ENCODE peak calls at places on chromosomes 13 and 19, in nine cellular contexts. T is breast epithelium, B is GM23338, N is epithelial cell of esophagus, R is psoas muscle, O is HFFc6, I is MM.1S, U is transverse colon, K is MCF 10A. L is an unnamed sample.

GRCh38 chr13:79282976-79283375 is 123.1 kb downstream of the RBM26 start:
- DNase-seq in B (no peak), N (peak), I (no peak), R (no peak), O (no peak), K (peak), T (no peak), U (no peak), L (no peak)

GRCh38 chr19:52231154-52231565 is 38.2 kb upstream of the ZNF766 start:
- DNase-seq in T (no peak), U (no peak), B (no peak), R (no peak), K (no peak), O (peak), I (no peak), N (peak), L (no peak)

GRCh38 chr13:40146586-40147240 is 491.3 kb downstream of the COG6 start:
- DNase-seq in B (no peak), T (no peak), N (peak), U (no peak), R (no peak), O (no peak), K (no peak), I (no peak), L (no peak)

GRCh38 chr13:81326913-81327312 is 986.0 kb upstream of the SPRY2 start:
- DNase-seq in U (no peak), T (no peak), I (no peak), R (no peak), B (no peak), K (no peak), O (no peak), N (peak), L (no peak)

GRCh38 chr19:4301590-4302237 is 475 bp downstream of the TMIGD2 start:
- DNase-seq in B (no peak), U (no peak), R (no peak), O (no peak), K (no peak), N (no peak), I (no peak), T (no peak), L (no peak)

GRCh38 chr13:46475586-46475991 is 77.4 kb upstream of the LRCH1 start:
- DNase-seq in R (no peak), U (no peak), N (peak), K (peak), I (no peak), O (peak), T (no peak), B (no peak), L (no peak)

GRCh38 chr19:1173845-1174809 is at the start of gene SBNO2:
- DNase-seq in N (peak), I (peak), R (peak), T (peak), B (peak), O (peak), U (peak), K (peak), L (peak)

GRCh38 chr19:11196406-11197287 is 698 bp downstream of the KANK2 start:
- DNase-seq in T (no peak), R (peak), U (peak), K (no peak), I (no peak), B (peak), O (no peak), N (peak), L (no peak)

GRCh38 chr13:20191311-20191901 is 1.3 kb downstream of the GJB2 start:
- DNase-seq in T (no peak), R (no peak), O (no peak), U (peak), K (peak), B (peak), N (no peak), I (no peak), L (no peak)

GRCh38 chr13:67023088-67023893 is 206.8 kb downstream of the PCDH9 start:
- DNase-seq in B (peak), O (peak), U (no peak), K (peak), T (peak), I (no peak), R (no peak), N (peak), L (no peak)

GRCh38 chr13:44160549-44161278 is 212.9 kb upstream of the SERP2 start:
- DNase-seq in B (no peak), O (no peak), T (no peak), I (peak), N (peak), U (no peak), K (no peak), R (no peak), L (no peak)

GRCh38 chr13:26255717-26256277 is 1.9 kb downstream of the CDK8 start:
- DNase-seq in O (no peak), K (peak), U (no peak), T (no peak), R (no peak), N (no peak), I (no peak), B (no peak), L (no peak)

GRCh38 chr19:38656171-38656981 is 8.9 kb downstream of the ACTN4 start:
- DNase-seq in B (no peak), R (no peak), I (no peak), U (no peak), N (peak), O (peak), T (no peak), K (peak), L (no peak)

GRCh38 chr13:94967183-94968039 is 255.1 kb upstream of the SOX21 start:
- DNase-seq in U (no peak), O (no peak), B (peak), R (no peak), N (peak), I (peak), T (no peak), K (peak), L (no peak)

DNA sequence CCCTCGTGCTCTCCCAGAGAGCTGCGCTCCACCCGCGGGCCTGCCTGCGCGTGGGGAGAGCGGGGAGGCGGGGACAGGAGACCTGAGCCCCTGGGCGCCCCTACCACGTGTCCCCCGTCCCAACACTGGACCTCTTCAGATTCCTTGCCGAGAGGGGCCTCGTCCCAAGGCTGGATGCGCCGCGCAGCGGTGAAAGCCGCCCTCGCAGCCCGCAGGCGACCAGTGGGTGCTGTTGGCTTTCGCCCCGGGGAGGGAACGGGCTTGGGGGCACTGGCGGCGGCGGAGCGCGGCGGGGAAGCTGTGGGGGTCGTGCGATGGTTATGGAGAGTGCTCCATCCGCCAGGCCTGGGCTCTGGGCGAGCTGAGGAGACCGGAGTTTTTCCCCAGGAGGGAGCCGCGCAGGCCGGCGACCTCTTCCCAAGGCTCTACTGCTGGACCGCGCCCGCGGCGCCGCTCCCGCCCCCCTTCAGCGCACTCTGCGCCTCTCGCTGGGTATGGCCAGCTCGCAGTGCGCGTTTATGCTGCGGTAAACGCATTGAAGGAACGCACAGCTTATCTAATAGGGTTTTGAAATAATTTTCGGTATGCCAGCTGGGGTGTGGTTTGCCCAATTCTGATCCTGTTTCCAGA is 17.2 kb upstream of the RNF17 start:
- DNase-seq in B (peak), T (no peak), N (peak), R (no peak), O (no peak), U (no peak), I (no peak), K (no peak), L (no peak)
- TF ChIP-seq CTCF in B (peak), T (no peak), N (peak), R (no peak), O (no peak), U (no peak), I (no peak), K (no peak), L (no peak)

DNA sequence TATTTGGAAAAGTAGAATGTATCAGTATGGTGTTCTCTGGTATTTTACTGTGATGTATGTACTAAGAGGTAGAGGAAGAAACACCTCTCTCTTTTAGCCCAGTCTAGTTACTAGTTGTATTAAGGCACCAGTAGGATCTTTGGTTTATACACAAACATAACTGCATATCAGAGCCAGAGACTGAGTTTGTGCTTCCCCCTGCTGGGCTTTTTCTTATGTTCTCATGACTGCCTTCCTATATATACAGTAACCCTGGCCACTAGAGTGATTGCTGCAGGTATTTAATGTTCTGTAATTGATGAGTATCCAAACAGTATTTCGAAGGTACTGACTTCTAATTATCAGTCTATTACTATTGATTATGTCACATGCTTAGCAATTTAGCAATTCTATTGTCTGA is 202.5 kb upstream of the KLHL1 start:
- DNase-seq in U (peak), O (no peak), B (peak), I (peak), T (no peak), N (peak), R (no peak), K (peak), L (no peak)
- TF ChIP-seq CTCF in U (no peak), O (no peak), B (peak), I (peak), T (no peak), N (peak), R (no peak), K (peak), L (no peak)

GRCh38 chr13:30257433-30258099 is 49.8 kb downstream of the KATNAL1 start:
- DNase-seq in R (no peak), T (no peak), N (no peak), K (no peak), U (no peak), I (no peak), O (no peak), B (peak), L (no peak)

GRCh38 chr13:30255696-30256095 is 51.7 kb downstream of the KATNAL1 start:
- DNase-seq in O (no peak), K (no peak), R (no peak), I (no peak), T (no peak), N (no peak), B (no peak), U (no peak), L (no peak)

GRCh38 chr13:30253830-30254229 is 53.5 kb downstream of the KATNAL1 start:
- DNase-seq in K (no peak), I (no peak), T (no peak), N (no peak), R (no peak), B (no peak), O (no peak), U (no peak), L (no peak)

GRCh38 chr13:30256713-30257432 is 50.5 kb downstream of the KATNAL1 start:
- DNase-seq in U (no peak), B (peak), N (no peak), I (no peak), O (no peak), K (peak), T (no peak), R (no peak), L (no peak)
- TF ChIP-seq CTCF in U (no peak), B (peak), N (no peak), I (no peak), O (no peak), K (no peak), T (no peak), R (no peak), L (no peak)

GRCh38 chr13:64154514-64154913 is 2738.9 kb upstream of the PCDH20 start:
- DNase-seq in R (no peak), U (no peak), N (peak), I (no peak), T (no peak), B (peak), O (peak), K (peak), L (no peak)
- TF ChIP-seq CTCF in R (no peak), U (no peak), N (no peak), I (no peak), T (no peak), B (peak), O (peak), K (peak), L (no peak)

GRCh38 chr13:25088562-25089221 is 7.2 kb upstream of the PABPC3 start:
- DNase-seq in R (no peak), U (no peak), I (no peak), O (no peak), N (no peak), B (no peak), K (no peak), T (no peak), L (no peak)

GRCh38 chr13:25084101-25084500 is 11.8 kb upstream of the PABPC3 start:
- DNase-seq in T (no peak), R (no peak), N (no peak), I (no peak), O (no peak), B (no peak), K (no peak), U (no peak), L (no peak)

GRCh38 chr13:25080773-25081172 is 15.2 kb upstream of the PABPC3 start:
- DNase-seq in N (no peak), O (no peak), U (no peak), R (no peak), T (no peak), B (no peak), I (no peak), K (no peak), L (no peak)

DNA sequence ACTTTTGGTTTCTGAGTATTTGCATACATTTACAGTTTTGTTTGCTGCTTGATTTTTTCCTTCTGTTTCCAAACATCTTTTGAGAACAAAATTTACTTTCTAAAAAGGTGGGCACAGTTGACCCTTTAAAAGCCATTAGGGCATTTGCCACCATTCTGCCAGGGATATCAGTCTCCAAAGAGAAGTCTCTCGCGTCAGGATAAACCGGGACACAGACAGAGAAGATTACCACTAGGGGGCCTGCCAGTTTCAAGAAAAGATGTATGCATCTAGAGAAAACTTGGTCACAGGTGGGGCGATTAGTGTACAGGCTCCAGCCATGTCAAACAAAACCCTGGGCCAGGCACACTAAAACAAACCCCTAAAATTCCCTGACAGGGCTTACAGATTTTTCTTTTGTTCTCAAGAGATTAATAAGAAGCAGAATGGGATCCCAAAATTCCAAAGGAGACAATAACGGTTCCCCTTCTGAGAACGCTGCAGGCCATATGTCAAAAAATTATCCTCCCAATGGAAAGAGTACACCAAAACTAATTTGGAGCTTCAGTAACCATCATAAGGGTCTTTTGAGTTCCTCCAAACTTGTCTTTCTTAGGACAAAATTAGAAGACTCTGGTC is 10.7 kb upstream of the PABPC3 start:
- DNase-seq in I (peak), K (peak), R (no peak), U (peak), O (peak), N (peak), B (peak), T (no peak), L (no peak)
- TF ChIP-seq CTCF in I (peak), K (peak), R (no peak), U (peak), O (peak), N (peak), B (peak), T (no peak), L (peak)

GRCh38 chr13:29718694-29719093 is 123.2 kb upstream of the SLC7A1 start:
- DNase-seq in T (no peak), R (no peak), B (no peak), N (no peak), I (no peak), U (no peak), O (no peak), K (no peak), L (no peak)

GRCh38 chr13:29707876-29708543 is 112.5 kb upstream of the SLC7A1 start:
- DNase-seq in R (no peak), I (peak), U (peak), O (peak), T (no peak), B (peak), K (peak), N (peak), L (no peak)

GRCh38 chr13:29716493-29716892 is 121.0 kb upstream of the SLC7A1 start:
- DNase-seq in R (no peak), T (no peak), B (no peak), I (no peak), U (no peak), N (no peak), O (no peak), K (no peak), L (no peak)

GRCh38 chr13:29713841-29714240 is 118.4 kb upstream of the SLC7A1 start:
- DNase-seq in N (peak), U (no peak), K (peak), B (peak), R (no peak), O (peak), T (no peak), I (no peak), L (no peak)
- TF ChIP-seq CTCF in N (peak), U (peak), K (peak), B (peak), R (peak), O (peak), T (no peak), I (peak), L (peak)

GRCh38 chr19:43773725-43774102 is 7.1 kb downstream of the KCNN4 start:
- DNase-seq in I (no peak), N (no peak), R (no peak), O (no peak), K (no peak), U (no peak), B (peak), T (no peak), L (no peak)

GRCh38 chr19:43776285-43776684 is 4.5 kb downstream of the KCNN4 start:
- DNase-seq in B (no peak), R (peak), T (no peak), U (no peak), N (no peak), K (no peak), I (no peak), O (no peak), L (no peak)

GRCh38 chr19:43777163-43777700 is 3.5 kb downstream of the KCNN4 start:
- DNase-seq in O (no peak), I (no peak), R (peak), B (no peak), N (no peak), K (peak), U (no peak), T (no peak), L (peak)

GRCh38 chr19:43775299-43775890 is 5.4 kb downstream of the KCNN4 start:
- DNase-seq in B (no peak), I (no peak), R (no peak), O (no peak), K (no peak), T (no peak), U (no peak), N (no peak), L (no peak)

GRCh38 chr19:43774103-43774939 is 6.5 kb downstream of the KCNN4 start:
- DNase-seq in R (peak), I (no peak), N (peak), B (peak), O (peak), K (no peak), T (no peak), U (peak), L (peak)
- TF ChIP-seq CTCF in R (peak), I (no peak), N (peak), B (peak), O (peak), K (no peak), T (no peak), U (peak), L (peak)

DNA sequence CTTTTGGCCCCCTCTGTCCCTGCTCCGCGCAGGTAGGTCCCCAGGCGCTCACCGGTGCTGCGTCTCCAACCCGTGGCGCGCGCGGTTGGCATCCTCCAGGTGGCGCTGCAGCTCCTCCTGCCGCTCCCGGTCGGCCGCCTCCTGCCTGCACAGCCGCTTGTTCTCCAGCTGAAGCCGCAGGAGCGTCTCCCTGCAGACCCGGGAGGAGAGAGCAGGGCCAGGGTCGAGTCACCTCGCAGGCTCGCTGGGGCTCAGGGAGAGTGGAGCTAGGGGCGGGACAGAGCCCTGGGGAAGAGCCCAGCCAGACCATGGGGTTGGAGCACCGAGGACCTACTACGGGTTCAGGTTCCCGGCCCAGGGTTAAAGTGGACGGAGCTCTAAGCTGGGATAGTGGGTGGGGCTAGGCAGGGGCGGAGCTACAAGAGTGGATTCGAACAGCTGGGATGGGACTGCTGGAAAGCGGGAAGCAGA is 9.3 kb downstream of the HOOK2 start:
- DNase-seq in I (peak), O (peak), N (peak), K (peak), T (peak), R (peak), B (peak), U (peak), L (peak)
- TF ChIP-seq CTCF in I (peak), O (peak), N (peak), K (peak), T (peak), R (peak), B (peak), U (peak), L (peak)

L was measured in CD14-positive monocyte.